ENCODE peak calls at places on chromosomes 2 and 18, in ten cellular contexts. One of them, this sample, is unnamed.

GRCh38 chr18:24395049-24395780 is 2.4 kb downstream of the OSBPL1A start:
- DNase-seq in BJ: no peak
- DNase-seq in substantia nigra: no peak
- DNase-seq in retina: no peak
- DNase-seq in NCI-H1092: no peak
- DNase-seq in stimulated activated CD8-positive, alpha-beta memory T cell treated with anti-CD3 and anti-CD28 coated beads, Interleukin-7, amount 100 ng/mL, for 1 hour: no peak
- DNase-seq in foreskin fibroblast: peak; percentile 31
- DNase-seq in H1: no peak
- DNase-seq in activated naive CD4-positive, alpha-beta T cell: no peak
- DNase-seq in stimulated activated CD4-positive, alpha-beta T cell treated with anti-CD3 and anti-CD28 coated beads, Interleukin-15, amount 100 ng/mL, for 24 hours: no peak
- DNase-seq in this sample: no peak

GRCh38 chr2:197838036-197838435 is 33.6 kb downstream of the PLCL1 start:
- DNase-seq in BJ: no peak
- DNase-seq in substantia nigra: no peak
- DNase-seq in stimulated activated CD4-positive, alpha-beta T cell treated with anti-CD3 and anti-CD28 coated beads, Interleukin-15, amount 100 ng/mL, for 24 hours: peak; percentile 43
- DNase-seq in NCI-H1092: no peak
- DNase-seq in activated naive CD4-positive, alpha-beta T cell: no peak
- DNase-seq in stimulated activated CD8-positive, alpha-beta memory T cell treated with anti-CD3 and anti-CD28 coated beads, Interleukin-7, amount 100 ng/mL, for 1 hour: no peak
- DNase-seq in H1: no peak
- DNase-seq in foreskin fibroblast: peak; percentile 29
- DNase-seq in retina: no peak
- DNase-seq in this sample: no peak

GRCh38 chr2:210003394-210003793 is 956 bp downstream of the RPE start:
- DNase-seq in activated naive CD4-positive, alpha-beta T cell: no peak
- DNase-seq in foreskin fibroblast: no peak
- DNase-seq in BJ: no peak
- DNase-seq in stimulated activated CD8-positive, alpha-beta memory T cell treated with anti-CD3 and anti-CD28 coated beads, Interleukin-7, amount 100 ng/mL, for 1 hour: no peak
- DNase-seq in H1: no peak
- DNase-seq in NCI-H1092: no peak
- DNase-seq in substantia nigra: no peak
- DNase-seq in retina: no peak
- DNase-seq in stimulated activated CD4-positive, alpha-beta T cell treated with anti-CD3 and anti-CD28 coated beads, Interleukin-15, amount 100 ng/mL, for 24 hours: no peak
- DNase-seq in this sample: no peak

GRCh38 chr2:223976635-223977226 is 19.5 kb downstream of the MRPL44 start:
- DNase-seq in activated naive CD4-positive, alpha-beta T cell: no peak
- DNase-seq in NCI-H1092: no peak
- DNase-seq in retina: no peak
- DNase-seq in substantia nigra: no peak
- DNase-seq in stimulated activated CD8-positive, alpha-beta memory T cell treated with anti-CD3 and anti-CD28 coated beads, Interleukin-7, amount 100 ng/mL, for 1 hour: no peak
- DNase-seq in BJ: no peak
- DNase-seq in stimulated activated CD4-positive, alpha-beta T cell treated with anti-CD3 and anti-CD28 coated beads, Interleukin-15, amount 100 ng/mL, for 24 hours: no peak
- DNase-seq in H1: no peak
- DNase-seq in foreskin fibroblast: no peak
- DNase-seq in this sample: no peak

GRCh38 chr2:158573739-158574138 is 117.0 kb downstream of the PKP4 start:
- DNase-seq in stimulated activated CD8-positive, alpha-beta memory T cell treated with anti-CD3 and anti-CD28 coated beads, Interleukin-7, amount 100 ng/mL, for 1 hour: no peak
- DNase-seq in activated naive CD4-positive, alpha-beta T cell: no peak
- DNase-seq in H1: no peak
- DNase-seq in foreskin fibroblast: no peak
- DNase-seq in NCI-H1092: no peak
- DNase-seq in stimulated activated CD4-positive, alpha-beta T cell treated with anti-CD3 and anti-CD28 coated beads, Interleukin-15, amount 100 ng/mL, for 24 hours: no peak
- DNase-seq in substantia nigra: no peak
- DNase-seq in BJ: no peak
- DNase-seq in retina: no peak
- DNase-seq in this sample: no peak

GRCh38 chr2:23042176-23042909 is 342.6 kb upstream of the KLHL29 start:
- DNase-seq in BJ: no peak
- DNase-seq in substantia nigra: no peak
- DNase-seq in foreskin fibroblast: no peak
- DNase-seq in H1: no peak
- DNase-seq in stimulated activated CD8-positive, alpha-beta memory T cell treated with anti-CD3 and anti-CD28 coated beads, Interleukin-7, amount 100 ng/mL, for 1 hour: no peak
- DNase-seq in stimulated activated CD4-positive, alpha-beta T cell treated with anti-CD3 and anti-CD28 coated beads, Interleukin-15, amount 100 ng/mL, for 24 hours: no peak
- DNase-seq in activated naive CD4-positive, alpha-beta T cell: no peak
- DNase-seq in NCI-H1092: no peak
- DNase-seq in retina: no peak
- DNase-seq in this sample: no peak

GRCh38 chr2:47056875-47057731 is 98.0 kb downstream of the STPG4 start:
- DNase-seq in retina: no peak
- DNase-seq in NCI-H1092: no peak
- DNase-seq in H1: no peak
- DNase-seq in BJ: no peak
- DNase-seq in substantia nigra: peak; percentile 48
- DNase-seq in activated naive CD4-positive, alpha-beta T cell: no peak
- DNase-seq in foreskin fibroblast: no peak
- DNase-seq in stimulated activated CD8-positive, alpha-beta memory T cell treated with anti-CD3 and anti-CD28 coated beads, Interleukin-7, amount 100 ng/mL, for 1 hour: no peak
- DNase-seq in stimulated activated CD4-positive, alpha-beta T cell treated with anti-CD3 and anti-CD28 coated beads, Interleukin-15, amount 100 ng/mL, for 24 hours: no peak
- DNase-seq in this sample: no peak

GRCh38 chr2:182642328-182642727 is 73.7 kb upstream of the DNAJC10 start:
- DNase-seq in retina: no peak
- DNase-seq in foreskin fibroblast: peak; percentile 56
- DNase-seq in BJ: no peak
- DNase-seq in NCI-H1092: no peak
- DNase-seq in substantia nigra: peak; percentile 41
- DNase-seq in activated naive CD4-positive, alpha-beta T cell: no peak
- DNase-seq in H1: no peak
- DNase-seq in stimulated activated CD4-positive, alpha-beta T cell treated with anti-CD3 and anti-CD28 coated beads, Interleukin-15, amount 100 ng/mL, for 24 hours: peak; percentile 23
- DNase-seq in stimulated activated CD8-positive, alpha-beta memory T cell treated with anti-CD3 and anti-CD28 coated beads, Interleukin-7, amount 100 ng/mL, for 1 hour: no peak
- DNase-seq in this sample: no peak

GRCh38 chr2:240922982-240923537 is 16.9 kb downstream of the CROCC2 start:
- DNase-seq in foreskin fibroblast: no peak
- DNase-seq in NCI-H1092: no peak
- DNase-seq in stimulated activated CD4-positive, alpha-beta T cell treated with anti-CD3 and anti-CD28 coated beads, Interleukin-15, amount 100 ng/mL, for 24 hours: peak; percentile 7
- DNase-seq in BJ: no peak
- DNase-seq in stimulated activated CD8-positive, alpha-beta memory T cell treated with anti-CD3 and anti-CD28 coated beads, Interleukin-7, amount 100 ng/mL, for 1 hour: no peak
- DNase-seq in retina: peak; percentile 31
- DNase-seq in substantia nigra: peak; percentile 65
- DNase-seq in H1: no peak
- DNase-seq in activated naive CD4-positive, alpha-beta T cell: no peak
- DNase-seq in this sample: no peak

GRCh38 chr2:17626986-17627385 is 86.5 kb downstream of the VSNL1 start:
- DNase-seq in stimulated activated CD8-positive, alpha-beta memory T cell treated with anti-CD3 and anti-CD28 coated beads, Interleukin-7, amount 100 ng/mL, for 1 hour: no peak
- DNase-seq in H1: no peak
- DNase-seq in foreskin fibroblast: no peak
- DNase-seq in substantia nigra: no peak
- DNase-seq in activated naive CD4-positive, alpha-beta T cell: no peak
- DNase-seq in stimulated activated CD4-positive, alpha-beta T cell treated with anti-CD3 and anti-CD28 coated beads, Interleukin-15, amount 100 ng/mL, for 24 hours: no peak
- DNase-seq in BJ: no peak
- DNase-seq in NCI-H1092: no peak
- DNase-seq in retina: no peak
- DNase-seq in this sample: no peak

GRCh38 chr2:239818086-239818485 is 207.1 kb downstream of the NDUFA10 start:
- DNase-seq in retina: no peak
- DNase-seq in NCI-H1092: no peak
- DNase-seq in stimulated activated CD8-positive, alpha-beta memory T cell treated with anti-CD3 and anti-CD28 coated beads, Interleukin-7, amount 100 ng/mL, for 1 hour: no peak
- DNase-seq in BJ: no peak
- DNase-seq in activated naive CD4-positive, alpha-beta T cell: no peak
- DNase-seq in substantia nigra: no peak
- DNase-seq in foreskin fibroblast: no peak
- DNase-seq in stimulated activated CD4-positive, alpha-beta T cell treated with anti-CD3 and anti-CD28 coated beads, Interleukin-15, amount 100 ng/mL, for 24 hours: no peak
- DNase-seq in H1: no peak
- DNase-seq in this sample: no peak

This sample was measured in caudate nucleus.